ENCODE peak calls at places on chromosome 5, in seven cellular contexts. P is lower lobe of right lung, V is heart left ventricle, O is upper lobe of right lung, N is AG10803, J is uterus, R is DND-41. F is an unnamed sample.

GRCh38 chr5:77376624-77377023 is 115.5 kb downstream of the WDR41 start:
- DNase-seq in N (no peak), O (no peak), R (no peak), P (no peak), V (no peak), J (no peak), F (no peak)

GRCh38 chr5:9932770-9933169 is 302.6 kb upstream of the TAS2R1 start:
- DNase-seq in N (peak; percentile 61), O (no peak), P (no peak), R (no peak), J (no peak), V (no peak), F (no peak)

GRCh38 chr5:452856-453710 is 10.1 kb downstream of the EXOC3 start:
- DNase-seq in P (no peak), N (no peak), O (peak; percentile 40), V (no peak), J (peak; percentile 8), R (no peak), F (no peak)

GRCh38 chr5:124372457-124372856 is 374.0 kb downstream of the ZNF608 start:
- DNase-seq in O (no peak), V (no peak), J (peak; percentile 36), P (no peak), R (no peak), N (peak; percentile 3), F (no peak)

GRCh38 chr5:158297002-158297527 is 438.1 kb upstream of the CLINT1 start:
- DNase-seq in O (no peak), P (no peak), R (no peak), N (no peak), J (no peak), V (no peak), F (no peak)

GRCh38 chr5:111699976-111700375 is 57.0 kb downstream of the NREP start:
- DNase-seq in O (no peak), N (no peak), J (no peak), P (no peak), R (no peak), V (no peak), F (no peak)

GRCh38 chr5:4537489-4537888 is 602.6 kb upstream of the ADAMTS16 start:
- DNase-seq in P (no peak), V (no peak), O (no peak), J (no peak), N (no peak), R (no peak), F (no peak)

GRCh38 chr5:44332360-44332971 is 56.8 kb downstream of the FGF10 start:
- DNase-seq in N (peak; percentile 56), O (no peak), R (no peak), J (no peak), P (no peak), V (no peak), F (no peak)

GRCh38 chr5:81426347-81426746 is 32.4 kb upstream of the ACOT12 start:
- DNase-seq in V (no peak), J (no peak), P (no peak), O (no peak), R (no peak), N (no peak), F (no peak)

GRCh38 chr5:150270546-150271295 is 18.9 kb downstream of the CAMK2A start:
- DNase-seq in P (no peak), V (no peak), J (no peak), O (no peak), N (no peak), R (no peak), F (no peak)

DNA sequence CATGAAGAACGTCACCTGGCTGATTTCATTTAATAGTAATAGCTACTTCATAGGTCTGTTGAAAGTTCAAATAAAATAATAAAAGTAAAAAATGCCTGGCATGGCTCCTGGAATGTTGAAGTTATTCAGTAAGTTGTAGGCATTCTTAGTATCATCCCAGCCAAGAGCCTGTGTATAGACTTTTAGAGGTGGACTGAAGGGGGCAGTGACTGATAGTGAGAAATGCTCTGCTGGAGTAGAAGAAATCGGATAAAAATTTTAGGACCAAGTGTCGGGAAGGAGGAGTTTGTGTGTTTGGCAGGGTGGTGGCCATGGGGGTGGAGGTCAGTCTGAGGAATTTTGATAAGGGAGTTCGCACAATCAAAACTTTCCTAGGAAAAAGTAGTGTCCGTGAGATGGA is 3.6 kb downstream of the ZFP2 start:
- DNase-seq in J (no peak), V (no peak), O (no peak), R (no peak), N (no peak), P (no peak), F (no peak)
- TF ChIP-seq CTCF in J (no peak), V (no peak), O (no peak), R (no peak), N (no peak), P (no peak), F (no peak)

GRCh38 chr5:45639038-45639437 is 57.1 kb downstream of the HCN1 start:
- DNase-seq in R (no peak), J (no peak), P (no peak), V (no peak), O (no peak), N (no peak), F (no peak)
- TF ChIP-seq CTCF in R (peak; percentile 22), J (no peak), P (no peak), V (peak; percentile 31), O (no peak), N (peak; percentile 23), F (no peak)

GRCh38 chr5:43006411-43007202 is 33.5 kb downstream of the ANXA2R start:
- DNase-seq in R (no peak), J (no peak), O (no peak), N (peak; percentile 78), V (no peak), P (no peak), F (no peak)

GRCh38 chr5:43008369-43009158 is 31.6 kb downstream of the ANXA2R start:
- DNase-seq in R (peak; percentile 93), O (peak; percentile 88), V (peak; percentile 88), J (peak; percentile 81), P (peak; percentile 89), N (peak; percentile 94), F (peak; percentile 95)

GRCh38 chr5:43010956-43011355 is 29.2 kb downstream of the ANXA2R start:
- DNase-seq in O (no peak), P (no peak), N (no peak), R (no peak), V (no peak), J (no peak), F (no peak)

GRCh38 chr5:43007246-43007910 is 32.7 kb downstream of the ANXA2R start:
- DNase-seq in J (peak; percentile 82), P (peak; percentile 86), O (peak; percentile 90), N (peak; percentile 92), R (peak; percentile 88), V (peak; percentile 85), F (peak; percentile 82)

DNA sequence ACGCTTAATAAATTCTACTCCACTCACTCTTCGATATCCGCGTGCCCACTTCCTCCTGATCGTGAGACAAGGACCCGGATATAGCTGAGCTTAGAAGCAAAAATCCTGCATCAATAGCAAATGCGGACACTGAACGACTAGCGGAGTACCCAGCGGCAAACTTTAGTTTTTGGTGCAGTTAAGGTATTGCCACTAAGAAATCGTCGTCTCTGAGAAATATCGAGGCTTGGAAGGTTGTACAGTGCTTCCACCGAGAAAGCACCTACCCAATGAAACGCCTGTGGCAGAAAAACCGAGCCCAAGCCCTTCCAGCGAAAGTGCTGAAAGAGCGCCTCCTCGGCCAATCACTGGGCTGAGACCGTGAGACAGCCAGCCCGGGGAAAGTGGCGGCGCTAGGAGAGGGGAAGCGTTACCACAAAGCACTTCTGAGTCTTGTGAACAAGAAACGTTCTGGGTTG is 32.2 kb downstream of the ANXA2R start:
- DNase-seq in N (peak; percentile 75), V (peak; percentile 76), O (peak; percentile 86), J (peak; percentile 44), R (peak; percentile 89), P (peak; percentile 85), F (peak; percentile 89)
- TF ChIP-seq CTCF in N (peak; percentile 32), V (no peak), O (peak; percentile 9), J (no peak), R (peak; percentile 29), P (no peak), F (no peak)

DNA sequence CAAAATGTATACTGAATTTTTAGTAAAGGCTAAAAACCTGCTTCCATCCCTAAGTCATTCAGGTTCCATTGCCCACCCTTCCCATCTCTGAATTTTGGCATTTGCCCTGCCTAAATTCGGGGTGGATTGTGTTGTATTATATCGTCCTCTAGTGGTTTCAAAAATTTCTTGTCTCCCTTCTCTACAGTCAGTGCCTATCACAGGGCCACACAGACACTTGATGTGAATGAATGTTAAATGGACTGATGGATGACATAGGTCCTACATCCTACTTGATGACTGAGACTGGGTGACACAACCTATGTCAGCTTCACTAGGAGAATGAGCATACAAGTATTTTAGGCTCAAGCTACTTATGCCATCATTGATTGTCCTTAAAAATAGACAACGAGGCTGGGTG is 45.6 kb upstream of the SLC30A5 start:
- DNase-seq in V (no peak), P (no peak), J (no peak), N (peak; percentile 4), O (no peak), R (no peak), F (no peak)
- TF ChIP-seq CTCF in V (peak; percentile 13), P (peak; percentile 17), J (peak; percentile 42), N (peak; percentile 48), O (peak; percentile 31), R (peak; percentile 43), F (no peak)

DNA sequence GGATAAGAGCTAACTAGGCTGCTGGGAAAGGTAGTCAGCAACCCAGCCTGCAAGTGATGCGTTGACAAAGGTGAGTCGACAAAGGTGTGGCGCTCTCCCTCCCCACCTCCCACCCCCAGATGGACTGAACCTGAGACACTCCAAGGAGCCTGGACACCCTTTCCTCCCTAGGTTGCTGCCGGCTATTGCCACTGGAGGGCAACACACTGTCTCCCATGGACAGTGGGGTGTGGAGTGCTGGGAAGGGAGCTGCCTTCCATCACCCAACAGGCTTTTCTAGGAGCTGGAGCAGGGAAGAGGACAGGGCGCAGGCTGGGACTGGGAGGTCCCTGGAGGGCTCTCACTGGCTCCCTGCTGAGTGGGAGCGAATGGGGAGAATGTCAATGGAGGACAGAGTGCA is 75.4 kb upstream of the ARAP3 start:
- DNase-seq in R (no peak), J (no peak), O (no peak), P (no peak), N (peak; percentile 40), V (no peak), F (no peak)
- TF ChIP-seq CTCF in R (peak; percentile 19), J (no peak), O (no peak), P (no peak), N (peak; percentile 61), V (peak; percentile 29), F (no peak)

DNA sequence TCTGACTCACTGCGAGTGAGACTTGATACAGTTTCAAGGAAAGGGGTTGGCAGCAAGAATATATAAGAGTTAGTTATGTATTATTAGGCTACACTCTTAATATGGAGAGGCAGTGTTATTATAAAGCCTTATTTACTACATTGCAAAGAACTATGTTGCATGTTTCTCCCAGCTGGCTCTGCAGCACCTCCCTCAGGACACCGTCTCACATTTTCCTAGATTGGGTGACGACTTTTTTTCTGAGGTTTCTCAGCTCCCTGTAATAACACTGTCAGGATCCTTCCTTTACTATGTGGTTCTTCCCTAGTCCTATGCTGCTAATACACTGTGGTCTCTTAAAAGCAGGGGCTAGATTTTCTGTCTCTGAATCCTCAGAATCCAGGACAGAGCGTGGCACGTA is 153.7 kb downstream of the INSYN2B start:
- DNase-seq in V (no peak), N (no peak), R (no peak), P (no peak), O (no peak), J (no peak), F (no peak)
- TF ChIP-seq CTCF in V (no peak), N (peak; percentile 37), R (peak; percentile 20), P (no peak), O (no peak), J (no peak), F (no peak)

F was measured in activated CD8-positive, alpha-beta T cell treated with anti-CD3 and anti-CD28 coated beads for 36 hours.